ENCODE peak calls at places on chromosomes 13 and 19, in nine cellular contexts. W is thyroid gland, U is psoas muscle, S is mammary epithelial cell, O is tibial artery, P is K562, X is AG04450, R is spleen, T is stomach. Q is an unnamed sample.

GRCh38 chr13:33757713-33758112 is 60.2 kb upstream of the RFC3 start:
- DNase-seq in W (no peak), X (no peak), R (no peak), P (no peak), T (no peak), U (no peak), O (no peak), S (no peak), Q (no peak)

GRCh38 chr13:24223341-24224231 is 63.1 kb downstream of the SPATA13 start:
- DNase-seq in R (peak), S (no peak), W (peak), O (no peak), P (no peak), T (no peak), X (no peak), U (no peak), Q (no peak)

GRCh38 chr13:90414691-90415596 is 932.5 kb upstream of the MIR17HG start:
- DNase-seq in X (peak), R (no peak), P (no peak), S (peak), T (no peak), O (no peak), U (no peak), W (no peak), Q (peak)

GRCh38 chr19:51359294-51359693 is 6.9 kb downstream of the ETFB start:
- DNase-seq in W (no peak), T (no peak), U (no peak), R (no peak), P (no peak), O (no peak), S (peak), X (peak), Q (peak)

GRCh38 chr13:23928985-23929384 is 31.7 kb upstream of the C1QTNF9B start:
- DNase-seq in W (no peak), X (peak), U (no peak), T (no peak), P (no peak), O (no peak), R (no peak), S (peak), Q (peak)

GRCh38 chr13:29922281-29922821 is 71.9 kb upstream of the UBL3 start:
- DNase-seq in T (no peak), W (no peak), S (peak), P (no peak), X (no peak), O (no peak), R (no peak), U (no peak), Q (peak)

GRCh38 chr13:55999709-56000108 is 1141.0 kb upstream of the PRR20A start:
- DNase-seq in X (no peak), U (no peak), P (no peak), R (no peak), W (no peak), S (no peak), O (no peak), T (no peak), Q (no peak)

GRCh38 chr19:17113127-17113785 is 37.7 kb downstream of the MYO9B start:
- DNase-seq in W (no peak), U (peak), X (no peak), R (no peak), O (no peak), S (no peak), T (no peak), P (no peak), Q (no peak)

GRCh38 chr13:112895521-112896465 is 73.2 kb upstream of the MCF2L start:
- DNase-seq in X (no peak), O (no peak), S (no peak), U (peak), W (no peak), T (no peak), R (peak), P (no peak), Q (no peak)

GRCh38 chr13:39998166-39998565 is 342.7 kb downstream of the COG6 start:
- DNase-seq in S (no peak), P (no peak), R (no peak), X (no peak), W (no peak), T (no peak), O (no peak), U (no peak), Q (no peak)

GRCh38 chr13:83672611-83673010 is 209.7 kb downstream of the SLITRK1 start:
- DNase-seq in S (no peak), T (no peak), P (no peak), O (no peak), X (no peak), R (no peak), U (no peak), W (no peak), Q (no peak)

GRCh38 chr13:48000559-48001126 is 430 bp downstream of the SUCLA2 start:
- DNase-seq in R (no peak), W (peak), S (peak), T (peak), X (no peak), U (no peak), O (no peak), P (peak), Q (peak)

GRCh38 chr13:93788456-93788855 is 561.8 kb downstream of the GPC6 start:
- DNase-seq in W (no peak), O (no peak), P (no peak), T (no peak), U (no peak), R (no peak), S (no peak), X (no peak), Q (no peak)

GRCh38 chr13:101624210-101624922 is 171.9 kb downstream of the ITGBL1 start:
- DNase-seq in T (no peak), R (no peak), O (no peak), S (no peak), U (no peak), P (no peak), X (no peak), W (no peak), Q (no peak)

GRCh38 chr19:17289489-17289888 is 7.8 kb downstream of the ANKLE1 start:
- DNase-seq in U (peak), O (no peak), X (peak), R (peak), P (peak), W (peak), T (peak), S (no peak), Q (peak)

GRCh38 chr13:50224534-50224933 is 209.3 kb downstream of the KCNRG start:
- DNase-seq in X (no peak), S (peak), P (no peak), U (no peak), R (no peak), O (no peak), T (no peak), W (no peak), Q (peak)

GRCh38 chr13:73535341-73535740 is 476.5 kb downstream of the KLF5 start:
- DNase-seq in W (no peak), O (no peak), R (no peak), U (no peak), T (no peak), X (no peak), P (no peak), S (no peak), Q (no peak)

GRCh38 chr13:22077205-22077683 is 406.4 kb downstream of the FGF9 start:
- DNase-seq in U (no peak), R (no peak), W (no peak), P (no peak), S (no peak), X (no peak), T (no peak), O (no peak), Q (no peak)

GRCh38 chr13:111639196-111639705 is 318.8 kb downstream of the TEX29 start:
- DNase-seq in P (no peak), S (no peak), X (no peak), U (no peak), O (no peak), W (no peak), T (no peak), R (no peak), Q (no peak)

GRCh38 chr13:20182231-20182846 is 10.4 kb downstream of the GJB2 start:
- DNase-seq in T (peak), X (peak), O (no peak), S (peak), U (no peak), P (peak), W (peak), R (no peak), Q (peak)

GRCh38 chr13:64877176-64877575 is 2353.0 kb downstream of the PCDH9 start:
- DNase-seq in O (no peak), T (no peak), X (no peak), U (no peak), R (no peak), P (no peak), W (no peak), S (no peak), Q (no peak)

GRCh38 chr13:40596484-40596883 is 70.0 kb downstream of the FOXO1 start:
- DNase-seq in X (no peak), T (no peak), S (no peak), U (no peak), P (no peak), R (no peak), W (no peak), O (no peak), Q (no peak)

GRCh38 chr13:21013682-21014038 is 47.7 kb downstream of the LATS2 start:
- DNase-seq in R (no peak), X (no peak), W (no peak), P (no peak), U (no peak), S (no peak), T (no peak), O (no peak), Q (no peak)

GRCh38 chr19:46875234-46875633 is 14.4 kb downstream of the ARHGAP35 start:
- DNase-seq in P (no peak), S (peak), X (no peak), U (no peak), W (no peak), T (no peak), R (no peak), O (no peak), Q (no peak)

GRCh38 chr19:32691291-32691951 is at the start of gene NUDT19:
- DNase-seq in O (peak), S (peak), R (peak), P (peak), U (peak), T (peak), X (peak), W (peak), Q (peak)

GRCh38 chr19:1213391-1214286 is 8.1 kb downstream of the STK11 start:
- DNase-seq in U (peak), R (peak), O (peak), X (no peak), W (peak), P (no peak), T (peak), S (peak), Q (peak)

GRCh38 chr19:18173054-18173571 is 500 bp upstream of the IFI30 start:
- DNase-seq in X (no peak), S (no peak), O (peak), T (no peak), P (no peak), U (peak), R (peak), W (peak), Q (peak)

GRCh38 chr19:39046037-39046821 is 13.9 kb upstream of the FBXO27 start:
- DNase-seq in W (no peak), O (no peak), U (no peak), X (no peak), S (no peak), R (no peak), P (peak), T (peak), Q (peak)

GRCh38 chr19:58212336-58213074 is 16.2 kb upstream of the ZNF544 start:
- DNase-seq in R (no peak), U (no peak), W (no peak), P (no peak), S (no peak), T (no peak), O (no peak), X (no peak), Q (peak)

GRCh38 chr19:28553005-28553404 is 659.9 kb downstream of the UQCRFS1 start:
- DNase-seq in U (no peak), P (peak), X (no peak), O (no peak), S (no peak), T (no peak), R (no peak), W (no peak), Q (no peak)

GRCh38 chr19:7917292-7918061 is 2.7 kb upstream of the SNAPC2 start:
- DNase-seq in T (peak), U (peak), R (peak), O (peak), W (peak), X (no peak), P (no peak), S (no peak), Q (peak)

GRCh38 chr19:7915250-7916136 is 863 bp downstream of the TGFBR3L start:
- DNase-seq in O (no peak), U (no peak), S (no peak), X (no peak), P (no peak), T (no peak), R (no peak), W (no peak), Q (no peak)

GRCh38 chr19:7916908-7917291 is 2.3 kb downstream of the TGFBR3L start:
- DNase-seq in T (no peak), X (no peak), S (no peak), U (no peak), R (no peak), P (no peak), O (no peak), W (no peak), Q (no peak)

GRCh38 chr19:7914598-7915045 is at the start of gene TGFBR3L:
- DNase-seq in P (no peak), R (peak), U (no peak), O (no peak), X (no peak), W (no peak), T (no peak), S (no peak), Q (no peak)

GRCh38 chr19:7916137-7916907 is 1.7 kb downstream of the TGFBR3L start:
- DNase-seq in W (no peak), R (peak), U (peak), S (no peak), O (no peak), X (no peak), P (no peak), T (peak), Q (peak)
- H3K4me3 ChIP-seq in W (no peak), R (no peak), U (peak), S (peak), O (peak), X (peak), P (no peak), T (peak), Q (peak)

GRCh38 chr19:33862991-33863390 is 66.3 kb downstream of the KCTD15 start:
- DNase-seq in X (no peak), R (peak), P (no peak), T (no peak), U (no peak), S (no peak), W (no peak), O (no peak), Q (no peak)
- TF ChIP-seq CTCF in X (no peak), R (no peak), P (no peak), T (no peak), U (no peak), S (no peak), W (no peak), O (no peak), Q (no peak)

GRCh38 chr19:49497790-49498106 is 1.5 kb downstream of the RPS11 start:
- DNase-seq in U (no peak), O (no peak), R (no peak), T (no peak), W (no peak), S (no peak), P (no peak), X (no peak), Q (no peak)
- H3K4me3 ChIP-seq in U (peak), O (peak), R (no peak), T (peak), W (no peak), S (peak), P (peak), X (peak), Q (peak)

DNA sequence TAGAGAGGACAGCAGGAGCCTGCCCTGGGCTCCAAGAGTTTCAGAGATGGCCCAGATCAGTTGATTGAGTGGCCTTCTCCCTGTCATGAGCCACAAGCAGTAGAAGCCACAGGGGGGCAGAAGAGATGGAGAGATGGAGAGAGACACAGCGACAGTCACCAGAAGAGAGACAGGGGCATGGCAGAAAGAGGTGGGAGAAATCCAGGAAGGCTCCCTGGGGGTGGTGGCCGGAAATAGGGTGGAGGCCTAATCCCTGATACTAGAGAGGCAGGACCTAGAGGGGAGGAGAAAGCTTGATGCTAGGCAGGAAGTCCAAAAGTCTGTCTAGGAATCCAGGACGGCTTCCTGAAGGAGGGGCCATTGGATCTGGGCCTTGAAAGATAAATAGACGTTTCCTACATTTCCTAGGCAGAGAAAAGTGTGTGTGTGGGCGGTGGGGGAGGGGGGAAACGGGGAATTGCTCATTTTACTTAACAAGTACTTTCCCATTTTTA is 9.6 kb upstream of the TPM4 start:
- DNase-seq in S (peak), U (no peak), X (no peak), W (no peak), T (peak), O (peak), R (peak), P (peak), Q (peak)
- TF ChIP-seq CTCF in S (no peak), U (peak), X (peak), W (no peak), T (peak), O (peak), R (peak), P (peak), Q (peak)

DNA sequence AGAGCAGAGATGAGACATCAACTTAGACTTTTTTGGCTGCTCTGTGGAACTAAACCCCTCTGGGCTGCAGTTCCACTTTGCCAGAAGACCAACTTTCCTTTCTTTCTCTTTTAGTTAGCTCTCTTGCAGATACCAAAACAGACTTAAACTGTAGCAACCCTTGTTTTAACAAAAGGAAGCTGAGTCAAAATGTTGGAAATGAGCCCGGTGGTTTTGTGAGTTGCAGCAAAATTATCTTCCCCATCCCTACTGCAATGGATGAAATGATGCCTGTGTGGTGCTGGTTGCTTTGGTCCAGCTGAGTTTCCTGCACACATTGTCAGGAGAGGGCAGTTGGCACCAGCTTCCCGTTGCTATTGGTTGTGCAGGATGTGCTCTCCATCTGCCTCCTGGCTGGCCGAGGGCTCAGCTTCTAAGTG is 115.3 kb downstream of the LRCH1 start:
- DNase-seq in X (peak), T (no peak), W (peak), O (no peak), S (peak), R (no peak), P (no peak), U (no peak), Q (peak)
- H3K4me3 ChIP-seq in X (peak), T (peak), W (no peak), O (peak), S (no peak), R (peak), P (no peak), U (peak), Q (peak)

DNA sequence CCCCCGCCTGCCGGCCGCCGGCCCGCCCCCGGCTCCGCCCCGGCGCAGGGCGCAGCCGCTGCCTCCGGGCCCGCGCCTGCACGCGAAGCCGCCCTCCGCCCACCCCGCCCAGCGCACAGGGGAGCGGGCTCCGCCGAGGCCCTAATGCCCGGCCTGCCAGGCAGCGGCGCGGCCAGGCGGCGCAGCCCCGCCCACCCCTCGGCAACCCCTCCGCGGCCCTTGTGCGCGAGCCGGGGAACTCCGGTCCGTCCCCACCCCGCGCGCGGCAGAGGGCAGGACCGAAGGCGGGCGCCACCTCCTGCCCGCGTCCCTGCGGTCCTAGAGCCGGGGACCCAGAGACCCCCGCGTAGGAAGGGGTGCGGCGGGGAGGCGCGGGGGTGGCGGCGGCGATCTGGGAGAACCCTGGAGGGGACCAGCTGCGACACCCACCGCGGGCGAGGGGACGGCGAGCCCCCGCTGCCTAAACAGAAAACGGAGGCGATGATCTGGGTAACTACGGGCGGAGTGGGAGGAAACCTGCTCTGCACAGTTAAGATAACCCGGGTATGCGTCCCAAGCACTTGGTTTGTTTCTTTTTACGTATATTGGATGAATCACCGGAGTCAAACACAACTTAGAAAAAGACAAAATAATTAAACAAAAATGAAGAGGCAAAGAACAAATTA is 351 bp upstream of the USP12 start:
- DNase-seq in X (peak), P (peak), U (peak), W (peak), O (peak), S (peak), T (peak), R (peak), Q (peak)
- TF ChIP-seq CTCF in X (peak), P (no peak), U (peak), W (no peak), O (no peak), S (no peak), T (peak), R (peak), Q (no peak)

GRCh38 chr19:55487884-55488687 is at the start of gene SSC5D:
- DNase-seq in R (no peak), U (peak), S (no peak), W (no peak), P (no peak), O (no peak), T (no peak), X (no peak), Q (peak)
- H3K4me3 ChIP-seq in R (no peak), U (no peak), S (no peak), W (no peak), P (no peak), O (no peak), T (no peak), X (peak), Q (peak)

GRCh38 chr13:110354209-110354627 is 47.1 kb downstream of the COL4A2 start:
- DNase-seq in U (no peak), P (no peak), S (no peak), T (no peak), W (no peak), X (no peak), O (peak), R (no peak), Q (no peak)

GRCh38 chr13:110351636-110352420 is 44.7 kb downstream of the COL4A2 start:
- DNase-seq in T (no peak), R (no peak), S (no peak), U (no peak), X (no peak), O (peak), W (no peak), P (no peak), Q (no peak)

GRCh38 chr13:110353339-110353977 is 46.4 kb downstream of the COL4A2 start:
- DNase-seq in O (peak), R (no peak), T (no peak), X (no peak), W (no peak), S (no peak), P (no peak), U (no peak), Q (no peak)

GRCh38 chr13:110354715-110355473 is 47.8 kb downstream of the COL4A2 start:
- DNase-seq in O (peak), U (no peak), P (peak), X (no peak), W (no peak), T (no peak), S (no peak), R (no peak), Q (no peak)

GRCh38 chr13:110352735-110353134 is 45.7 kb downstream of the COL4A2 start:
- DNase-seq in T (no peak), W (no peak), S (no peak), O (peak), R (no peak), P (peak), U (no peak), X (no peak), Q (no peak)
- TF ChIP-seq CTCF in T (no peak), W (no peak), S (peak), O (peak), R (no peak), P (no peak), U (peak), X (peak), Q (no peak)